ENCODE peak calls at places on chromosomes 4 and X, in ten cellular contexts. One of them, this sample, is unnamed.

GRCh38 chr4:177128306-177128705 is 181.4 kb upstream of the NEIL3 start:
- DNase-seq in aorta: no peak
- DNase-seq in D341Med: no peak
- DNase-seq in substantia nigra: no peak
- DNase-seq in NCI-H460: no peak
- DNase-seq in DMS153: no peak
- DNase-seq in H7: no peak
- DNase-seq in NCI-H1105: no peak
- DNase-seq in NCI-H446 treated with DMSO at 0.1 percent for 48 hours: no peak
- DNase-seq in tibial artery: no peak
- DNase-seq in this sample: no peak

GRCh38 chrX:43741843-43742573 is 85.9 kb downstream of the MAOA start:
- DNase-seq in aorta: no peak
- DNase-seq in D341Med: no peak
- DNase-seq in substantia nigra: no peak
- DNase-seq in NCI-H460: no peak
- DNase-seq in DMS153: no peak
- DNase-seq in H7: no peak
- DNase-seq in NCI-H1105: no peak
- DNase-seq in NCI-H446 treated with DMSO at 0.1 percent for 48 hours: no peak
- DNase-seq in tibial artery: peak
- DNase-seq in this sample: no peak

GRCh38 chr4:146222313-146222712 is 8.0 kb downstream of the REELD1 start:
- DNase-seq in aorta: no peak
- DNase-seq in D341Med: no peak
- DNase-seq in substantia nigra: no peak
- DNase-seq in NCI-H460: no peak
- DNase-seq in DMS153: no peak
- DNase-seq in H7: no peak
- DNase-seq in NCI-H1105: no peak
- DNase-seq in NCI-H446 treated with DMSO at 0.1 percent for 48 hours: no peak
- DNase-seq in tibial artery: no peak
- DNase-seq in this sample: no peak

GRCh38 chr4:6049278-6049677 is 31.0 kb upstream of the C4orf50 start:
- DNase-seq in aorta: no peak
- DNase-seq in D341Med: no peak
- DNase-seq in substantia nigra: no peak
- DNase-seq in NCI-H460: no peak
- DNase-seq in DMS153: no peak
- DNase-seq in H7: no peak
- DNase-seq in NCI-H1105: no peak
- DNase-seq in NCI-H446 treated with DMSO at 0.1 percent for 48 hours: no peak
- DNase-seq in tibial artery: no peak
- DNase-seq in this sample: no peak

GRCh38 chr4:182749768-182750167 is 167.4 kb downstream of the DCTD start:
- DNase-seq in aorta: no peak
- DNase-seq in D341Med: no peak
- DNase-seq in substantia nigra: no peak
- DNase-seq in NCI-H460: no peak
- DNase-seq in DMS153: peak
- DNase-seq in H7: no peak
- DNase-seq in NCI-H1105: peak
- DNase-seq in NCI-H446 treated with DMSO at 0.1 percent for 48 hours: no peak
- DNase-seq in tibial artery: no peak
- DNase-seq in this sample: peak

GRCh38 chrX:46953597-46953996 is 41.4 kb downstream of the JADE3 start:
- DNase-seq in aorta: no peak
- DNase-seq in D341Med: no peak
- DNase-seq in substantia nigra: no peak
- DNase-seq in NCI-H460: no peak
- DNase-seq in DMS153: no peak
- DNase-seq in H7: no peak
- DNase-seq in NCI-H1105: no peak
- DNase-seq in NCI-H446 treated with DMSO at 0.1 percent for 48 hours: no peak
- DNase-seq in tibial artery: no peak
- DNase-seq in this sample: no peak

GRCh38 chr4:183602444-183603102 is 56.4 kb downstream of the RWDD4 start:
- DNase-seq in aorta: no peak
- DNase-seq in D341Med: no peak
- DNase-seq in substantia nigra: no peak
- DNase-seq in NCI-H460: peak
- DNase-seq in DMS153: no peak
- DNase-seq in H7: no peak
- DNase-seq in NCI-H1105: no peak
- DNase-seq in NCI-H446 treated with DMSO at 0.1 percent for 48 hours: no peak
- DNase-seq in tibial artery: no peak
- DNase-seq in this sample: no peak

GRCh38 chr4:128513664-128514484 is 226.3 kb upstream of the PGRMC2 start:
- DNase-seq in aorta: no peak
- DNase-seq in D341Med: no peak
- DNase-seq in substantia nigra: no peak
- DNase-seq in NCI-H460: no peak
- DNase-seq in DMS153: no peak
- DNase-seq in H7: no peak
- DNase-seq in NCI-H1105: no peak
- DNase-seq in NCI-H446 treated with DMSO at 0.1 percent for 48 hours: no peak
- DNase-seq in tibial artery: no peak
- DNase-seq in this sample: no peak

GRCh38 chrX:72011734-72012133 is 101.1 kb downstream of the NHSL2 start:
- DNase-seq in aorta: no peak
- DNase-seq in D341Med: no peak
- DNase-seq in substantia nigra: no peak
- DNase-seq in NCI-H460: no peak
- DNase-seq in DMS153: no peak
- DNase-seq in H7: no peak
- DNase-seq in NCI-H1105: no peak
- DNase-seq in NCI-H446 treated with DMSO at 0.1 percent for 48 hours: no peak
- DNase-seq in tibial artery: no peak
- DNase-seq in this sample: no peak

GRCh38 chrX:20530319-20530979 is 263.7 kb upstream of the RPS6KA3 start:
- DNase-seq in aorta: no peak
- DNase-seq in D341Med: peak
- DNase-seq in substantia nigra: no peak
- DNase-seq in NCI-H460: peak
- DNase-seq in DMS153: peak
- DNase-seq in H7: peak
- DNase-seq in NCI-H1105: peak
- DNase-seq in NCI-H446 treated with DMSO at 0.1 percent for 48 hours: peak
- DNase-seq in tibial artery: peak
- DNase-seq in this sample: peak

GRCh38 chr4:98556451-98556850 is 102.0 kb downstream of the TSPAN5 start:
- DNase-seq in aorta: no peak
- DNase-seq in D341Med: no peak
- DNase-seq in substantia nigra: no peak
- DNase-seq in NCI-H460: no peak
- DNase-seq in DMS153: no peak
- DNase-seq in H7: no peak
- DNase-seq in NCI-H1105: no peak
- DNase-seq in NCI-H446 treated with DMSO at 0.1 percent for 48 hours: no peak
- DNase-seq in tibial artery: no peak
- DNase-seq in this sample: no peak

GRCh38 chr4:180100433-180101344 is 2142.5 kb upstream of the TENM3 start:
- DNase-seq in aorta: no peak
- DNase-seq in D341Med: no peak
- DNase-seq in substantia nigra: no peak
- DNase-seq in NCI-H460: no peak
- DNase-seq in DMS153: no peak
- DNase-seq in H7: peak
- DNase-seq in NCI-H1105: no peak
- DNase-seq in NCI-H446 treated with DMSO at 0.1 percent for 48 hours: no peak
- DNase-seq in tibial artery: no peak
- DNase-seq in this sample: no peak

GRCh38 chr4:56630876-56631666 is 50.0 kb downstream of the HOPX start:
- DNase-seq in aorta: no peak
- DNase-seq in D341Med: no peak
- DNase-seq in substantia nigra: no peak
- DNase-seq in NCI-H460: no peak
- DNase-seq in DMS153: no peak
- DNase-seq in H7: no peak
- DNase-seq in NCI-H1105: no peak
- DNase-seq in NCI-H446 treated with DMSO at 0.1 percent for 48 hours: no peak
- DNase-seq in tibial artery: no peak
- DNase-seq in this sample: no peak

GRCh38 chr4:175346381-175346780 is 428.2 kb downstream of the ADAM29 start:
- DNase-seq in aorta: no peak
- DNase-seq in D341Med: no peak
- DNase-seq in substantia nigra: no peak
- DNase-seq in NCI-H460: no peak
- DNase-seq in DMS153: no peak
- DNase-seq in H7: no peak
- DNase-seq in NCI-H1105: no peak
- DNase-seq in NCI-H446 treated with DMSO at 0.1 percent for 48 hours: no peak
- DNase-seq in tibial artery: no peak
- DNase-seq in this sample: no peak

This sample was measured in NCI-H774.